ENCODE peak calls at places on chromosomes 13 and 19, in five cellular contexts. G, M, Y, Q and U are unnamed samples.

GRCh38 chr13:44576396-44577235 is 486 bp upstream of the TSC22D1 start:
- DNase-seq in G (peak; percentile 22), M (no peak), Y (no peak), Q (no peak), U (no peak)

GRCh38 chr19:16627194-16627927 is 643 bp downstream of the MED26 start:
- DNase-seq in G (no peak), M (no peak), Y (peak; percentile 10), Q (no peak), U (no peak)

GRCh38 chr13:20430296-20430695 is 95.4 kb downstream of the CRYL1 start:
- DNase-seq in G (no peak), M (no peak), Y (no peak), Q (no peak), U (no peak)

GRCh38 chr19:49710372-49710951 is 19.5 kb downstream of the CPT1C start:
- DNase-seq in G (peak; percentile 53), M (peak; percentile 48), Y (no peak), Q (no peak), U (no peak)

GRCh38 chr13:111387026-111387871 is 66.8 kb downstream of the TEX29 start:
- DNase-seq in G (no peak), M (no peak), Y (no peak), Q (no peak), U (no peak)

GRCh38 chr19:29810504-29810871 is 1.3 kb upstream of the CCNE1 start:
- DNase-seq in G (peak; percentile 37), M (no peak), Y (no peak), Q (no peak), U (no peak)

GRCh38 chr19:43720936-43721335 is 5.1 kb downstream of the IRGC start:
- DNase-seq in G (no peak), M (no peak), Y (no peak), Q (no peak), U (no peak)

GRCh38 chr13:72521965-72522661 is 205.3 kb downstream of the MZT1 start:
- DNase-seq in G (no peak), M (no peak), Y (no peak), Q (no peak), U (no peak)

GRCh38 chr13:73765651-73766384 is 368.4 kb downstream of the KLF12 start:
- DNase-seq in G (no peak), M (no peak), Y (peak; percentile 75), Q (peak; percentile 57), U (no peak)

GRCh38 chr13:59182241-59182640 is 981.5 kb downstream of the DIAPH3 start:
- DNase-seq in G (no peak), M (no peak), Y (no peak), Q (no peak), U (no peak)

GRCh38 chr19:9945319-9945966 is 9.1 kb upstream of the OLFM2 start:
- DNase-seq in G (peak; percentile 76), M (no peak), Y (peak; percentile 10), Q (no peak), U (no peak)

GRCh38 chr19:16429066-16429758 is 42.6 kb downstream of the EPS15L1 start:
- DNase-seq in G (no peak), M (no peak), Y (no peak), Q (no peak), U (no peak)

GRCh38 chr13:93726173-93727019 is 499.8 kb downstream of the GPC6 start:
- DNase-seq in G (no peak), M (no peak), Y (no peak), Q (no peak), U (no peak)
- TF ChIP-seq SIN3A in G (no peak), M (no peak), Y (no peak), Q (no peak), U (no peak)

GRCh38 chr13:34432234-34432633 is 509.8 kb upstream of the NBEA start:
- DNase-seq in G (no peak), M (no peak), Y (no peak), Q (no peak), U (no peak)

GRCh38 chr13:34435338-34435737 is 506.7 kb upstream of the NBEA start:
- DNase-seq in G (no peak), M (peak; percentile 21), Y (no peak), Q (no peak), U (no peak)

GRCh38 chr13:34425307-34425949 is 516.6 kb upstream of the NBEA start:
- DNase-seq in G (no peak), M (no peak), Y (no peak), Q (no peak), U (no peak)

DNA sequence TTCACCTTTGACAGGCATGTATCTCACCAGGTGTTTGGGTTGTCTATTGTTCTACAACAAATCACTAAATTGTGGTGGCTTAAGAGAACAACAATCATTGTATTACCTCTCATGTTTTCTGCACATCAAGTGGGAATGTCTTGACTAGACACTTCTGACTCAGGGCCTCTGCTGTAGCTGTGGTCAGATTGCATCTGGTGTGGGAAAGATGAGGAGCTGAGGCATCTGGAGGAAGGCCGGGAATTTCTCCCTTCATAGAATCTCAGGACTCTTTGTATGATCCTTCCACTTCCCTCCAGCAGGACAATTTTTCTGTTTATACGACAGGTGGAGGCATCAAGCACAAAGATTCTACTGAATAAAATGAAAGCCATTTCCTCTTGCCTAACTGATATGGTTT is 511.8 kb upstream of the NBEA start:
- DNase-seq in G (no peak), M (no peak), Y (no peak), Q (no peak), U (no peak)
- TF ChIP-seq POLR2AphosphoS5 in G (no peak), M (no peak), Y (no peak), Q (no peak), U (no peak)

DNA sequence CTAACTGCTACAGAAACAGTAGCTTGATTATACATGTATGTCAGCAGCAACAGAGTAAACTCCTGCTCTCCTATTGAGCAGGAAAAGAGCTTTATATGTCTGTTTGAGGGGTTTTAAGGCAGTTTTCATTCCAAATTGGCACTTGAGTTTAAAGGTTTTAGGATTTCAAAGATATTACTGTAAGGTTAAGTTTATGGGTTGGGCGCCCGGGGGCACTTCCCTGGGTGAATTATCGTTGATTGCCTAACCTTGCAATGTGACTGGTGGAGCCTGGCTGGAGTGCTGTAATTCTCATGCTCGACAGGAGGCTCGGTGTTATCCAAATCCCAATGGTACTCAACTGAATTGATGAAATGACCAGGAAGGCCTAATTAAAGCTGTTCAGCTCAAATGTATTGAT is 1586.1 kb downstream of the OLFM4 start:
- DNase-seq in G (no peak), M (no peak), Y (no peak), Q (no peak), U (no peak)
- TF ChIP-seq SP1 in G (no peak), M (no peak), Y (no peak), Q (no peak), U (no peak)

DNA sequence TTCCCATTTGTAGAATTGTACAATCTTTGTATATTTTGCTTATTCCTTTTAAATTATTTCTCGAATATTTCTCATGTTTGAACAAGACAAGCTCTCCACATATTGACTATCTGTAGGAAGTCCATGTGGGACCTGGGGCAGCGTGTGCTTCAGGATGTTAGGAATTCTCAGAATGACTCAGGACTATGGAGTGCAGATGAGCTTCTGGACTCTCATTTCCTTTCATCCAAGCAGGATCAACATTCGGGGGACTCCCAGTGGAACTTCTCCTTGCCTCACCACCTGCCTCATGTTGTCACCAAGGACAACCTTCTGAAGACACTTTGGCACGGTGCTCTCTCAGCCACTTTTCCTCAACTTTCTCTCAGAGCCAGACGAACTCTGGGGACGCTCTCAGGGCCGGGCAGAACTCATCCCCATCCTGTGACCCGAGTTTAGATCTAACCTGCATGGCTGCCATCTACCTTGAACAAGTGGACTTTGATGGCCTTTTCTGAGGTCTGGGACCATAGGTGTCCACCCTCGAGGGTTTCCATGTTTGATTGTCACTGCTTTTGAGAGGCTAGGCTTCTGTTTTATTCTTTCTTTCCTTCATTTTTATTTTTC is 441.7 kb downstream of the IRS2 start:
- DNase-seq in G (no peak), M (no peak), Y (peak; percentile 10), Q (no peak), U (no peak)
- TF ChIP-seq SIN3A in G (no peak), M (no peak), Y (no peak), Q (no peak), U (no peak)

GRCh38 chr19:6587093-6587820 is 3.7 kb downstream of the CD70 start:
- DNase-seq in G (peak; percentile 32), M (no peak), Y (no peak), Q (peak; percentile 56), U (no peak)
- TF ChIP-seq POLR2AphosphoS5 in G (no peak), M (no peak), Y (no peak), Q (no peak), U (peak; percentile 97)

GRCh38 chr13:113075711-113076110 is 29.9 kb upstream of the F7 start:
- DNase-seq in G (no peak), M (no peak), Y (no peak), Q (no peak), U (no peak)

GRCh38 chr13:113076681-113077401 is 28.8 kb upstream of the F7 start:
- DNase-seq in G (no peak), M (no peak), Y (no peak), Q (no peak), U (no peak)

GRCh38 chr13:113077953-113078894 is 27.4 kb upstream of the F7 start:
- DNase-seq in G (no peak), M (no peak), Y (no peak), Q (no peak), U (no peak)

GRCh38 chr13:113078895-113079720 is 26.5 kb upstream of the F7 start:
- DNase-seq in G (no peak), M (no peak), Y (no peak), Q (no peak), U (no peak)

DNA sequence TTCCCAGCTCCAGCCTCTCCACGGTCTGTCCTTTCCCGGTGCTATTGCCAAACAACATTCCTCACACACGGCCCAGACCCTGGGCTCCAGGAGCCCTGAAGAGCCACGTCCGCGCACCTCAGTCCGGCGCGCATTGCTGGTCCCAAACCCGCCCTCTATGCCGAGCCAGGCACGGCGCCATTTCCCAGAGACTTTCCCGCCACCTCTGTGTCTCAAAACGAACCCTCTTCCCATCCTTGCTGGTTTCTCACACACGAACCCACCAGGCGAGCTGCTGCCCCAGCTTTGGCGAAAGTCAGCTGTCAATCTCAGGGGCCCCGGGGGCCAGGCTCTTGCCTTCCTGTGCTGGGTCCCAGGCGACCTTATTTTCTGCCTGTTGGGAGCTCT is 28.0 kb upstream of the F7 start:
- DNase-seq in G (no peak), M (no peak), Y (no peak), Q (no peak), U (no peak)
- TF ChIP-seq SP1 in G (no peak), M (no peak), Y (no peak), Q (no peak), U (no peak)

GRCh38 chr19:13162749-13163608 is 12.8 kb downstream of the IER2 start:
- DNase-seq in G (peak; percentile 94), M (peak; percentile 99), Y (peak; percentile 98), Q (peak; percentile 92), U (peak; percentile 80)

GRCh38 chr19:13164370-13165090 is 14.3 kb downstream of the IER2 start:
- DNase-seq in G (peak; percentile 23), M (no peak), Y (peak; percentile 89), Q (peak; percentile 89), U (no peak)

GRCh38 chr19:13165091-13165997 is 15.1 kb downstream of the IER2 start:
- DNase-seq in G (no peak), M (no peak), Y (no peak), Q (no peak), U (no peak)

GRCh38 chr19:13160557-13160956 is 10.3 kb downstream of the IER2 start:
- DNase-seq in G (no peak), M (no peak), Y (no peak), Q (no peak), U (no peak)

GRCh38 chr19:13163609-13164364 is 13.6 kb downstream of the IER2 start:
- DNase-seq in G (peak; percentile 64), M (no peak), Y (peak; percentile 60), Q (peak; percentile 86), U (no peak)
- TF ChIP-seq SIN3A in G (no peak), M (no peak), Y (no peak), Q (no peak), U (no peak)

GRCh38 chr19:42287017-42287825 is 14.7 kb upstream of the PRR19 start:
- DNase-seq in G (no peak), M (no peak), Y (no peak), Q (no peak), U (no peak)
- TF ChIP-seq POLR2AphosphoS5 in G (no peak), M (no peak), Y (no peak), Q (no peak), U (no peak)